ENCODE peak calls at places on chromosomes 11 and 22, in four cellular contexts. V is H1, F is IMR-90, T is mesendoderm. I is an unnamed sample.

GRCh38 chr22:46619830-46620501 is at the start of gene GRAMD4:
- DNase-seq in V (no peak), F (no peak), T (peak; percentile 21), I (no peak)

GRCh38 chr11:45847908-45848316 is 637 bp downstream of the CRY2 start:
- DNase-seq in V (no peak), F (peak; percentile 64), T (peak; percentile 90), I (peak; percentile 32)

GRCh38 chr11:3737386-3737933 is 59.9 kb downstream of the NUP98 start:
- DNase-seq in V (no peak), F (no peak), T (no peak), I (no peak)

GRCh38 chr11:64347171-64347867 is 7.3 kb downstream of the CCDC88B start:
- DNase-seq in V (no peak), F (no peak), T (no peak), I (no peak)

GRCh38 chr11:58004664-58005063 is 19.0 kb upstream of the OR9Q1 start:
- DNase-seq in V (no peak), F (no peak), T (peak; percentile 13), I (no peak)

GRCh38 chr11:16784671-16785070 is 46.2 kb downstream of the C11orf58 start:
- DNase-seq in V (no peak), F (no peak), T (no peak), I (no peak)

GRCh38 chr11:1138053-1138452 is 19.7 kb upstream of the MUC5AC start:
- DNase-seq in V (no peak), F (peak; percentile 82), T (no peak), I (no peak)

GRCh38 chr22:20401376-20402020 is 7.5 kb downstream of the ZNF74 start:
- DNase-seq in V (no peak), F (no peak), T (no peak), I (no peak)

GRCh38 chr11:102664001-102664752 is 39.0 kb upstream of the MMP20 start:
- DNase-seq in V (no peak), F (no peak), T (peak; percentile 33), I (no peak)

GRCh38 chr11:34056672-34057071 is 5.1 kb downstream of the CAPRIN1 start:
- DNase-seq in V (no peak), F (no peak), T (no peak), I (no peak)

GRCh38 chr11:1777737-1778136 is 14.0 kb upstream of the CTSD start:
- DNase-seq in V (no peak), F (no peak), T (no peak), I (no peak)

GRCh38 chr11:3609416-3610265 is 32.2 kb downstream of the ART5 start:
- DNase-seq in V (peak; percentile 64), F (peak; percentile 37), T (peak; percentile 68), I (peak; percentile 54)

GRCh38 chr22:29827091-29827490 is 11.0 kb downstream of the ASCC2 start:
- DNase-seq in V (no peak), F (no peak), T (no peak), I (no peak)

GRCh38 chr11:119062779-119063178 is 4.8 kb upstream of the VPS11 start:
- DNase-seq in V (no peak), F (peak; percentile 69), T (no peak), I (no peak)

GRCh38 chr11:65132988-65133700 is 1.2 kb downstream of the SYVN1 start:
- DNase-seq in V (peak; percentile 75), F (no peak), T (peak; percentile 77), I (no peak)

GRCh38 chr11:492416-493226 is 14.4 kb downstream of the RNH1 start:
- DNase-seq in V (peak; percentile 46), F (no peak), T (no peak), I (no peak)

GRCh38 chr22:19168088-19168890 is 10.2 kb downstream of the SLC25A1 start:
- DNase-seq in V (no peak), F (no peak), T (no peak), I (no peak)

GRCh38 chr11:68838572-68838964 is 3.1 kb downstream of the CPT1A start:
- DNase-seq in V (no peak), F (no peak), T (no peak), I (no peak)

GRCh38 chr11:2587976-2588748 is 111.6 kb downstream of the KCNQ1OT1 start:
- DNase-seq in V (no peak), F (no peak), T (no peak), I (no peak)

GRCh38 chr22:49415219-49415951 is 412.3 kb downstream of the BRD1 start:
- DNase-seq in V (no peak), F (no peak), T (no peak), I (no peak)

GRCh38 chr11:59614277-59615131 is 1.1 kb downstream of the OSBP start:
- DNase-seq in V (no peak), F (no peak), T (peak; percentile 13), I (no peak)

GRCh38 chr11:399731-400211 is 5.8 kb downstream of the PKP3 start:
- DNase-seq in V (no peak), F (no peak), T (no peak), I (no peak)

GRCh38 chr11:85813721-85814120 is 2.8 kb upstream of the SYTL2 start:
- DNase-seq in V (no peak), F (no peak), T (no peak), I (no peak)

GRCh38 chr11:22466809-22467208 is 128.6 kb downstream of the SLC17A6 start:
- DNase-seq in V (no peak), F (peak; percentile 97), T (peak; percentile 38), I (no peak)

GRCh38 chr11:97754976-97755375 is 1265.8 kb upstream of the CNTN5 start:
- DNase-seq in V (no peak), F (no peak), T (peak; percentile 16), I (peak; percentile 21)

GRCh38 chr11:12704049-12704448 is 29.8 kb downstream of the TEAD1 start:
- DNase-seq in V (no peak), F (peak; percentile 93), T (no peak), I (no peak)

GRCh38 chr22:36900225-36900624 is 13.2 kb upstream of the CSF2RB start:
- DNase-seq in V (no peak), F (no peak), T (no peak), I (no peak)

GRCh38 chr22:40817737-40818136 is 1.4 kb downstream of the SLC25A17 start:
- DNase-seq in V (no peak), F (no peak), T (no peak), I (no peak)
- H3K4me3 ChIP-seq in V (no peak overlapping the region), F (no peak overlapping the region), T (no peak overlapping the region), I (peak overlapping the region; percentile 95)

DNA sequence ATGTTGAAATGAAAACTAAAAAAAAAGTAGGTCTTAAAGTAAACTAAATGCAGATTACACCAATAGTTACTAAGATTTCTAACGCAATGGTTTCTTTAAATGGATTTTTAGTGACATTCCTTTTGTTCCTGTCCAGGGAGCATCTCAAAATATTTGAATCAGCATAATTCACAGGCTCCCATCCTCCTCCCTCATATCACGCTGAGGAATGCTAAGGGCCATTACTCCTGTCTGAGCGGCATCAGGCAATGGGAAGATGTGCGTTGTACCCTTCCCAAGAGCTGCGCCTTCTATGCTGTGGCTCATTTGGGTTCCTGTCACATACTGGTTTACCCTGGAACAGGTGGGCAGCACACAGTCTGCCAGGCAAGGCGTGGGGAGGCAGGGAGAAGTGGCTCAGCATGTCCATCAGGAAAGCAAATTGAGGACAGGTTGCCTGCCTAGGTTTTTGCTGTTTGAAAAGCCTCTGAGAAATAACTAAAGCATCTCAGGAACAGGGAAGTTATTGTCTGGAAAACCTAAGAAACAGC is 121.8 kb downstream of the DBX1 start:
- DNase-seq in V (no peak), F (no peak), T (no peak), I (no peak)
- H3K4ac ChIP-seq in V (no peak overlapping the region), F (no peak overlapping the region), T (no peak overlapping the region), I (no peak overlapping the region)

DNA sequence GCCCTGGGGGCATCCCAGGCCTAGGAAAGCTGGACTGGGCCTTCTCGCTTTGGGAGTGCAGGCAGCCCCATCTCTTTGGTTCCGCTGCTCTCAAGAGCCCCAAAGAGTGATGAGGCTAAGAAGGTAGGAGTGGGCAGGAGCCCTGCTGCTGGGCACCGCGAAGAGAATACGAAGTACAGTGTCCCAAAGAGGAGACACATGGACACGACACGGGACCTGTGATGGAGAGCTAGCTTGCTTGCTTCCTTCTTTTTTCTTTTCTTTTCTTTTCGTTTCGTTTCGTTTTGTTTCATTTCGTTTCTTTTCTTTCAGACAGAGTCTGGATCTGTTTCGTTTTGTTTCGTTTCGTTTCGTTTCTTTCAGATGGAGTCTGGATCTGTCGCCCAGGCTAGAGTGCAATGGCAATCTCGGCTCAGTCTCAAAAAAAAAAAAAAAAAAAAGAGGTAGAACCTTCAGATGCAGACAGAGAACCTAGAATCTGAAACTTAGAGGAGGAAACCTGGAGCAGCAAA is 10.6 kb downstream of the MGAT3 start:
- DNase-seq in V (no peak), F (no peak), T (no peak), I (no peak)
- H2BK120ac ChIP-seq in V (no peak overlapping the region), F (no peak overlapping the region), T (no peak overlapping the region), I (peak overlapping the region; percentile 21)

DNA sequence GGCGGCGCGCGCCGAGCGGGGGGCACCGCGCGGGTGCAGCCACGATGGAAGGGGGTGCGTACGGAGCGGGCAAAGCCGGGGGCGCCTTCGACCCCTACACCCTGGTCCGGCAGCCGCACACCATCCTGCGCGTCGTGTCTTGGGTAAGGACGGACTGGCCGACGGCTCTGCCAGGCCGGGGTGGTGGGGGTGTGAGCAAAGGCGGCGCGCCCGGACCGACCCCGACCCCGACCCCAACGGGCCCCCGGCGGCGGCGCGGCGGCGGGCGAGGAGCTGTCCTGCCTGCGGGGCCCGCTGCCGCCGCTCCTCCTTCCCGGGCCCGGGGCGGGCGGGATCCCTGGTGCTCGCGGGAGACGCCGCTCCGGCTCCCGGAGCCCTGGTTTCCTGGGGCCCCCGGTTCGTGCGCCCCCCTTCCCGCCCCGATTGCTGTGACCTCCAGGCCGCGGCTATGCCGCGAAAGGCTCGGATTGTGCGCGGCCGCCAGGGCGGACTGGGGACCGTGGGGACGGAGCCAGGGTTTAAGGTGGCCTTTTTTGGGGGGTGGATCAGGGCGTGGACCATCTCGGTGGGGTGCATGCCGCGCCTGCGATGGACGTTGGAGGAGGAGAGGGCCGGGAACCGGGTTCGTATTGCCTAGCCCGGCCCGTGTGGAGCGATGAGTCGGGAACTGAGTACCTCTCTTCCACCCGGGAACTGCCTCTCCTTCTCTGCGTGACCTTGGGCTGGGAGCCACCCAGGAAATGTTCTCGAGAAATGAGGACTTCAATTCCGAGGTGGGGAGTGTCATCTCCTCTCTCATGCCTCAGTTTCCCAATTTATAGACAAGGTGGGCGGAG is at the start of gene SYNGR1:
- DNase-seq in V (no peak), F (no peak), T (no peak), I (peak; percentile 49)
- H3K4me3 ChIP-seq in V (peak within 1 kb of the TSS; percentile 71), F (peak within 1 kb of the TSS; percentile 80), T (peak within 1 kb of the TSS; percentile 70), I (peak within 1 kb of the TSS; percentile 92)

GRCh38 chr11:7514099-7514725 is 413 bp downstream of the PPFIBP2 start:
- DNase-seq in V (no peak), F (no peak), T (no peak), I (no peak)
- H3K4ac ChIP-seq in V (no peak overlapping the region), F (no peak overlapping the region), T (no peak overlapping the region), I (peak overlapping the region; percentile 84)

DNA sequence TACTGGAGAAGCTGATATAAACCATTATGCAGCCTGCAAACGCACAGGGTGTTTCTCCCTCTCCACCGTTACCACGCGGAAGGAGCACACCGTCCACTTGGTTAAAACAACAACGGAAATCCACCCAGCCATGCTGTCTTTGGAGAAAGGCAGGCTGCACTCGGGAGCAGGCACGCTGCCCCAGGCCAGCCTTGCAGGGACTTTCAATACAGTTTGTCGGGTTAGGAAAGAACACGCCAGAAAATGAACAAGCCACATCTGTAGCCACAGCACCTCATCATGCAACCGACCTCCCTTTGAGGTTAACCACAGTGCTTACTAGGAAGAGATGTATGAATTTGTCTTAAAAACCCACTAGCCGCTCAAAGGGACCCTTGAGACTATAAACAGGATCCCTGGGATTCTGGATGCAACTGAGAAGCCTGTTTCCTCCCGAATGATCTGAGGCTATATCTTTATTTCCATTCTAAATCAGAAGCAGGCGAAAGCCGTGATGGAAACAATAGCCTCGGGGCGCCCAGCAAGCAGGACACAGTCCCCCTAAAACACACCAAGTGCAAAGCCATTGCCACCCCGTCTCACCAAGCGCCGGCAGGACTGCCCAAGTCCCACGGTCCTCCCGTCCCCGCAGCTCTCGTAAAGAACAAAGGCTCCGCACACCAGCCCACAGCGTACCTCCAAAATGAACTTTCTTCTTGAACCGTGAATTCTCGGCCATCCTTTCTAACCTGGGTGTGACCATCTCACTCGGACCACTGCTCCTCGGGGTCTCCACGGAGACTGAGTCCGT is 318.9 kb downstream of the CTTN start:
- DNase-seq in V (no peak), F (no peak), T (no peak), I (no peak)
- H2BK120ac ChIP-seq in V (no peak overlapping the region), F (no peak overlapping the region), T (no peak overlapping the region), I (no peak overlapping the region)

I was measured in neuronal stem cell.